ENCODE peak calls at places on chromosomes 11 and 22, in seven cellular contexts. One of them, this sample, is unnamed.

GRCh38 chr11:123640029-123640428 is 14.4 kb downstream of the SCN3B start:
- DNase-seq in lower lobe of right lung: no peak
- DNase-seq in A549: no peak
- DNase-seq in AG10803: no peak
- DNase-seq in tibial artery: no peak
- DNase-seq in body of pancreas: no peak
- DNase-seq in CD8-positive, alpha-beta T cell: no peak
- DNase-seq in this sample: no peak

GRCh38 chr11:67271548-67272284 is 5.4 kb downstream of the GRK2 start:
- DNase-seq in lower lobe of right lung: peak; percentile 55
- DNase-seq in A549: no peak
- DNase-seq in AG10803: no peak
- DNase-seq in tibial artery: peak; percentile 90
- DNase-seq in body of pancreas: peak; percentile 13
- DNase-seq in CD8-positive, alpha-beta T cell: peak; percentile 71
- DNase-seq in this sample: peak; percentile 47

GRCh38 chr22:43293259-43293658 is 49.9 kb downstream of the SCUBE1 start:
- DNase-seq in lower lobe of right lung: no peak
- DNase-seq in A549: no peak
- DNase-seq in AG10803: peak; percentile 56
- DNase-seq in tibial artery: no peak
- DNase-seq in body of pancreas: no peak
- DNase-seq in CD8-positive, alpha-beta T cell: no peak
- DNase-seq in this sample: peak; percentile 66

GRCh38 chr22:29031236-29031982 is 30.2 kb downstream of the C22orf31 start:
- DNase-seq in lower lobe of right lung: peak; percentile 63
- DNase-seq in A549: peak; percentile 64
- DNase-seq in AG10803: peak; percentile 87
- DNase-seq in tibial artery: peak; percentile 89
- DNase-seq in body of pancreas: peak; percentile 78
- DNase-seq in CD8-positive, alpha-beta T cell: no peak
- DNase-seq in this sample: no peak

GRCh38 chr22:23398701-23399366 is 181.3 kb downstream of the IGLL1 start:
- DNase-seq in lower lobe of right lung: peak; percentile 45
- DNase-seq in A549: no peak
- DNase-seq in AG10803: no peak
- DNase-seq in tibial artery: no peak
- DNase-seq in body of pancreas: no peak
- DNase-seq in CD8-positive, alpha-beta T cell: no peak
- DNase-seq in this sample: peak; percentile 36

GRCh38 chr11:27386176-27386575 is 23.2 kb upstream of the CCDC34 start:
- DNase-seq in lower lobe of right lung: no peak
- DNase-seq in A549: no peak
- DNase-seq in AG10803: peak; percentile 57
- DNase-seq in tibial artery: no peak
- DNase-seq in body of pancreas: no peak
- DNase-seq in CD8-positive, alpha-beta T cell: no peak
- DNase-seq in this sample: no peak

GRCh38 chr11:13963169-13963948 is 836 bp downstream of the SPON1 start:
- DNase-seq in lower lobe of right lung: peak; percentile 45
- DNase-seq in A549: no peak
- DNase-seq in AG10803: no peak
- DNase-seq in tibial artery: peak; percentile 66
- DNase-seq in body of pancreas: no peak
- DNase-seq in CD8-positive, alpha-beta T cell: peak; percentile 63
- DNase-seq in this sample: no peak

GRCh38 chr11:62665630-62666258 is 632 bp downstream of the CSKMT start:
- DNase-seq in lower lobe of right lung: peak; percentile 66
- DNase-seq in A549: no peak
- DNase-seq in AG10803: peak; percentile 65
- DNase-seq in tibial artery: peak; percentile 81
- DNase-seq in body of pancreas: peak; percentile 55
- DNase-seq in CD8-positive, alpha-beta T cell: peak; percentile 77
- DNase-seq in this sample: no peak

GRCh38 chr22:46661221-46661851 is 41.1 kb downstream of the GRAMD4 start:
- DNase-seq in lower lobe of right lung: no peak
- DNase-seq in A549: peak; percentile 58
- DNase-seq in AG10803: no peak
- DNase-seq in tibial artery: no peak
- DNase-seq in body of pancreas: no peak
- DNase-seq in CD8-positive, alpha-beta T cell: no peak
- DNase-seq in this sample: no peak

GRCh38 chr11:121555172-121555571 is 102.4 kb upstream of the SORL1-AS1 start:
- DNase-seq in lower lobe of right lung: no peak
- DNase-seq in A549: no peak
- DNase-seq in AG10803: no peak
- DNase-seq in tibial artery: no peak
- DNase-seq in body of pancreas: no peak
- DNase-seq in CD8-positive, alpha-beta T cell: no peak
- DNase-seq in this sample: no peak

GRCh38 chr22:49460662-49461371 is 366.9 kb downstream of the BRD1 start:
- DNase-seq in lower lobe of right lung: no peak
- DNase-seq in A549: no peak
- DNase-seq in AG10803: no peak
- DNase-seq in tibial artery: no peak
- DNase-seq in body of pancreas: no peak
- DNase-seq in CD8-positive, alpha-beta T cell: no peak
- DNase-seq in this sample: no peak

GRCh38 chr22:32803020-32803758 is 1.7 kb downstream of the TIMP3 start:
- DNase-seq in lower lobe of right lung: no peak
- DNase-seq in A549: no peak
- DNase-seq in AG10803: peak; percentile 63
- DNase-seq in tibial artery: peak; percentile 71
- DNase-seq in body of pancreas: no peak
- DNase-seq in CD8-positive, alpha-beta T cell: no peak
- DNase-seq in this sample: no peak

GRCh38 chr22:22720201-22720723 is 75.8 kb downstream of the GGTLC2 start:
- DNase-seq in lower lobe of right lung: no peak
- DNase-seq in A549: no peak
- DNase-seq in AG10803: peak; percentile 32
- DNase-seq in tibial artery: peak; percentile 55
- DNase-seq in body of pancreas: no peak
- DNase-seq in CD8-positive, alpha-beta T cell: peak; percentile 76
- DNase-seq in this sample: peak; percentile 72

GRCh38 chr11:16804104-16804947 is 65.9 kb downstream of the C11orf58 start:
- DNase-seq in lower lobe of right lung: no peak
- DNase-seq in A549: no peak
- DNase-seq in AG10803: peak; percentile 19
- DNase-seq in tibial artery: peak; percentile 32
- DNase-seq in body of pancreas: peak; percentile 33
- DNase-seq in CD8-positive, alpha-beta T cell: no peak
- DNase-seq in this sample: peak; percentile 68

GRCh38 chr22:21917206-21917958 is 35.3 kb downstream of the PPM1F start:
- DNase-seq in lower lobe of right lung: peak; percentile 24
- DNase-seq in A549: no peak
- DNase-seq in AG10803: no peak
- DNase-seq in tibial artery: no peak
- DNase-seq in body of pancreas: peak; percentile 84
- DNase-seq in CD8-positive, alpha-beta T cell: no peak
- DNase-seq in this sample: no peak

GRCh38 chr11:103547691-103548090 is 438.5 kb downstream of the DYNC2H1 start:
- DNase-seq in lower lobe of right lung: no peak
- DNase-seq in A549: no peak
- DNase-seq in AG10803: no peak
- DNase-seq in tibial artery: no peak
- DNase-seq in body of pancreas: no peak
- DNase-seq in CD8-positive, alpha-beta T cell: no peak
- DNase-seq in this sample: no peak

GRCh38 chr22:22893077-22893805 is 5.6 kb downstream of the IGLL5 start:
- DNase-seq in lower lobe of right lung: no peak
- DNase-seq in A549: no peak
- DNase-seq in AG10803: no peak
- DNase-seq in tibial artery: peak; percentile 45
- DNase-seq in body of pancreas: no peak
- DNase-seq in CD8-positive, alpha-beta T cell: no peak
- DNase-seq in this sample: no peak

GRCh38 chr22:33028191-33028700 is 29.9 kb downstream of the SYN3 start:
- DNase-seq in lower lobe of right lung: no peak
- DNase-seq in A549: no peak
- DNase-seq in AG10803: no peak
- DNase-seq in tibial artery: peak; percentile 25
- DNase-seq in body of pancreas: no peak
- DNase-seq in CD8-positive, alpha-beta T cell: no peak
- DNase-seq in this sample: no peak

GRCh38 chr11:898540-899190 is 11.9 kb downstream of the CHID1 start:
- DNase-seq in lower lobe of right lung: no peak
- DNase-seq in A549: no peak
- DNase-seq in AG10803: no peak
- DNase-seq in tibial artery: no peak
- DNase-seq in body of pancreas: no peak
- DNase-seq in CD8-positive, alpha-beta T cell: no peak
- DNase-seq in this sample: no peak
- TF ChIP-seq CTCF in lower lobe of right lung: no peak
- TF ChIP-seq CTCF in A549: peak; percentile 39
- TF ChIP-seq CTCF in AG10803: peak; percentile 18
- TF ChIP-seq CTCF in tibial artery: no peak
- TF ChIP-seq CTCF in body of pancreas: peak; percentile 31
- TF ChIP-seq CTCF in CD8-positive, alpha-beta T cell: no peak
- TF ChIP-seq CTCF in this sample: no peak

DNA sequence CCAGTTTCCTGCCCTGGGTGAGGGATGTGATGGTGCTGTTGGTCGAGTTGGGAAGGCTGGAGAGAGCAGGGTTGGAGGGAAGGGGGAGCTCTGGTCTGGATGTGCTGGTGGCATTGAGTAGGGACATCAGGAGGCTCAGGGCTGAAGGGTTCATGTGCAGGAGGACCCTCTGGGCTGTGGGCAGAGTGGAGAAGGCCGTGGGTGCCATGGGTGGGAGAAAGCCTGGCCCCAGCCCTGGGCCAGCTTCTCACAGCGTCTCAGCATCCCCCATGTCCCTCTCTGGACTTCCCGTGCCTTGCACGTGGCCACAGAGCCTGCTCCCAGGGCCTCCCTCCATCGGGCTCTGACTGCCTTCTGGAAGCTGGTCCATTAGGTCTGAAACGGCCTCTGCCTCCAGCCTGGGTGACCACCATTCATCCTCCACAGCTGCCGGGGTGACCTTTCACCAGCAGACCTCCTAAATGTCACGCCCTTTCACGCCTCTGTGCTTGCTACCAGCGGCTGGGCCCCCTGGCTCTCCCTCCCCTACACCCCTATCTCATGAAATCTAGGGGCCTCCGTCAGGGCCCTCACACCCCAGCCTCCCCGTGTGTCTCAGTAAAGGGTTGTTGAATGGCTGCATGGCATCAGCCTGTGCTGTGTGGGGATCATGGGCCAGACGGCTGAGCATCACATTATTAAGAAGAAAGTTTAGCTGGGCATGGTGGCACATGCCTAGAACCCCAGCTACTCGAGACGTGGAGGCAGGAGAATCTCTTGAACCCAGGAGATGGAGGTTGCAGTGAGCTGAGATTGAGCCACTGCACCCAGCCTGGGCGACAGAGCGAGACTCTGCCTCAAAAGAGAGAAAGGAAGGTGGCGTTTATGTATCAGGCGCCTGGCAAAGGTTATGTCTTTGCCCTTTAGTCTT is 25.5 kb downstream of the MYO7A start:
- DNase-seq in lower lobe of right lung: no peak
- DNase-seq in A549: no peak
- DNase-seq in AG10803: no peak
- DNase-seq in tibial artery: no peak
- DNase-seq in body of pancreas: no peak
- DNase-seq in CD8-positive, alpha-beta T cell: no peak
- DNase-seq in this sample: no peak
- H3K4me3 ChIP-seq in lower lobe of right lung: no peak overlapping the region
- H3K4me3 ChIP-seq in A549: no peak overlapping the region
- H3K4me3 ChIP-seq in AG10803: no peak overlapping the region
- H3K4me3 ChIP-seq in tibial artery: no peak overlapping the region
- H3K4me3 ChIP-seq in body of pancreas: no peak overlapping the region
- H3K4me3 ChIP-seq in CD8-positive, alpha-beta T cell: no peak overlapping the region
- H3K4me3 ChIP-seq in this sample: no peak overlapping the region

GRCh38 chr11:38356255-38356654 is 1758.2 kb upstream of the RAG2 start:
- DNase-seq in lower lobe of right lung: no peak
- DNase-seq in A549: no peak
- DNase-seq in AG10803: no peak
- DNase-seq in tibial artery: no peak
- DNase-seq in body of pancreas: no peak
- DNase-seq in CD8-positive, alpha-beta T cell: no peak
- DNase-seq in this sample: no peak
- TF ChIP-seq CTCF in lower lobe of right lung: no peak
- TF ChIP-seq CTCF in A549: no peak
- TF ChIP-seq CTCF in AG10803: no peak
- TF ChIP-seq CTCF in tibial artery: no peak
- TF ChIP-seq CTCF in body of pancreas: no peak
- TF ChIP-seq CTCF in CD8-positive, alpha-beta T cell: no peak
- TF ChIP-seq CTCF in this sample: no peak

GRCh38 chr11:126467046-126467370 is 111.5 kb downstream of the ST3GAL4 start:
- DNase-seq in lower lobe of right lung: no peak
- DNase-seq in A549: no peak
- DNase-seq in AG10803: no peak
- DNase-seq in tibial artery: no peak
- DNase-seq in body of pancreas: no peak
- DNase-seq in CD8-positive, alpha-beta T cell: no peak
- DNase-seq in this sample: no peak

GRCh38 chr11:126465573-126466287 is 110.2 kb downstream of the ST3GAL4 start:
- DNase-seq in lower lobe of right lung: no peak
- DNase-seq in A549: no peak
- DNase-seq in AG10803: no peak
- DNase-seq in tibial artery: no peak
- DNase-seq in body of pancreas: no peak
- DNase-seq in CD8-positive, alpha-beta T cell: peak; percentile 55
- DNase-seq in this sample: peak; percentile 59

GRCh38 chr11:126467471-126467870 is 112.0 kb downstream of the ST3GAL4 start:
- DNase-seq in lower lobe of right lung: no peak
- DNase-seq in A549: no peak
- DNase-seq in AG10803: no peak
- DNase-seq in tibial artery: no peak
- DNase-seq in body of pancreas: no peak
- DNase-seq in CD8-positive, alpha-beta T cell: no peak
- DNase-seq in this sample: no peak

GRCh38 chr11:126468102-126468521 is 112.6 kb downstream of the ST3GAL4 start:
- DNase-seq in lower lobe of right lung: no peak
- DNase-seq in A549: no peak
- DNase-seq in AG10803: no peak
- DNase-seq in tibial artery: no peak
- DNase-seq in body of pancreas: no peak
- DNase-seq in CD8-positive, alpha-beta T cell: no peak
- DNase-seq in this sample: no peak

GRCh38 chr11:126466288-126467045 is 111.0 kb downstream of the ST3GAL4 start:
- DNase-seq in lower lobe of right lung: no peak
- DNase-seq in A549: no peak
- DNase-seq in AG10803: no peak
- DNase-seq in tibial artery: no peak
- DNase-seq in body of pancreas: no peak
- DNase-seq in CD8-positive, alpha-beta T cell: no peak
- DNase-seq in this sample: no peak
- H3K4me3 ChIP-seq in lower lobe of right lung: no peak overlapping the region
- H3K4me3 ChIP-seq in A549: no peak overlapping the region
- H3K4me3 ChIP-seq in AG10803: no peak overlapping the region
- H3K4me3 ChIP-seq in tibial artery: no peak overlapping the region
- H3K4me3 ChIP-seq in body of pancreas: no peak overlapping the region
- H3K4me3 ChIP-seq in CD8-positive, alpha-beta T cell: no peak overlapping the region
- H3K4me3 ChIP-seq in this sample: no peak overlapping the region